ENCODE peak calls at places on chromosomes 13 and 19, in eight cellular contexts. A is heart left ventricle; W is KG1; F is MV-4-11; R is AG04450; X is SK-N-SH; B is stimulated activated CD4-positive, alpha-beta T cell treated with anti-CD3 and anti-CD28 coated beads, Interleukin-12 subunit alpha, Interleukin-12 subunit beta, amount 100 ng/mL, for 24 hours; N is A549. Z is an unnamed sample.

GRCh38 chr13:105660550-105660949 is 874.9 kb downstream of the EFNB2 start:
- DNase-seq in A (no peak), W (no peak), F (peak), R (no peak), X (no peak), B (no peak), N (no peak), Z (no peak)

GRCh38 chr13:98334620-98335205 is 157.6 kb upstream of the RNF113B start:
- DNase-seq in A (no peak), W (no peak), F (no peak), R (no peak), X (no peak), B (no peak), N (no peak), Z (no peak)

GRCh38 chr13:30027569-30028455 is 177.4 kb upstream of the UBL3 start:
- DNase-seq in A (no peak), W (no peak), F (no peak), R (no peak), X (no peak), B (no peak), N (no peak), Z (peak)

GRCh38 chr13:61294467-61295186 is 121.0 kb downstream of the PCDH20 start:
- DNase-seq in A (no peak), W (no peak), F (no peak), R (no peak), X (no peak), B (no peak), N (no peak), Z (no peak)

GRCh38 chr13:46339035-46339666 is 47.9 kb downstream of the RUBCNL start:
- DNase-seq in A (peak), W (peak), F (peak), R (no peak), X (no peak), B (no peak), N (no peak), Z (peak)

GRCh38 chr13:44818428-44818827 is 170.8 kb downstream of the NUFIP1 start:
- DNase-seq in A (no peak), W (no peak), F (peak), R (no peak), X (peak), B (no peak), N (peak), Z (no peak)

GRCh38 chr19:11242864-11243797 is 3.7 kb downstream of the ANGPTL8 start:
- DNase-seq in A (peak), W (no peak), F (peak), R (peak), X (peak), B (peak), N (peak), Z (peak)

GRCh38 chr19:45346449-45346848 is 5.9 kb downstream of the KLC3 start:
- DNase-seq in A (no peak), W (no peak), F (no peak), R (no peak), X (no peak), B (no peak), N (no peak), Z (peak)

GRCh38 chr19:13784731-13785452 is 10.4 kb upstream of the ZSWIM4 start:
- DNase-seq in A (peak), W (peak), F (peak), R (no peak), X (peak), B (peak), N (peak), Z (peak)

GRCh38 chr13:58025821-58026220 is 394.3 kb downstream of the PCDH17 start:
- DNase-seq in A (no peak), W (no peak), F (no peak), R (no peak), X (no peak), B (no peak), N (no peak), Z (no peak)

GRCh38 chr13:97116754-97117153 is 105.4 kb upstream of the MBNL2 start:
- DNase-seq in A (no peak), W (no peak), F (no peak), R (no peak), X (no peak), B (no peak), N (no peak), Z (peak)

GRCh38 chr19:1429750-1430149 is 8.4 kb upstream of the RPS15 start:
- DNase-seq in A (no peak), W (no peak), F (no peak), R (no peak), X (no peak), B (no peak), N (no peak), Z (peak)

GRCh38 chr13:21063031-21063430 is 1.6 kb upstream of the LATS2 start:
- DNase-seq in A (no peak), W (no peak), F (no peak), R (no peak), X (no peak), B (no peak), N (no peak), Z (no peak)

Z was measured in osteoblast.